ENCODE peak calls at places on chromosomes 7 and 10, in four cellular contexts. U is small intestine, W is T-helper 17 cell, A is HTR-8/SVneo. K is an unnamed sample.

GRCh38 chr10:70296406-70296899 is 12.6 kb upstream of the NPFFR1 start:
- DNase-seq in U (peak), W (no peak), A (peak), K (peak)

GRCh38 chr7:137990251-137990901 is 11.5 kb downstream of the CREB3L2 start:
- DNase-seq in U (no peak), W (no peak), A (no peak), K (no peak)

GRCh38 chr7:27746978-27747377 is 7.0 kb downstream of the TAX1BP1 start:
- DNase-seq in U (no peak), W (no peak), A (no peak), K (no peak)

GRCh38 chr7:144534196-144534595 is 130.7 kb upstream of the NOBOX start:
- DNase-seq in U (no peak), W (no peak), A (no peak), K (no peak)

GRCh38 chr10:126042354-126042753 is 146.0 kb downstream of the FANK1 start:
- DNase-seq in U (no peak), W (no peak), A (no peak), K (no peak)

GRCh38 chr7:29478218-29478617 is 85.4 kb upstream of the PRR15 start:
- DNase-seq in U (no peak), W (no peak), A (no peak), K (no peak)

GRCh38 chr10:7969623-7970022 is 84.9 kb upstream of the GATA3 start:
- DNase-seq in U (no peak), W (no peak), A (no peak), K (no peak)

GRCh38 chr10:93672022-93672678 is 30.2 kb downstream of the FRA10AC1 start:
- DNase-seq in U (peak), W (no peak), A (no peak), K (no peak)

GRCh38 chr7:72003236-72003635 is 408.9 kb downstream of the CALN1 start:
- DNase-seq in U (no peak), W (no peak), A (no peak), K (no peak)

GRCh38 chr7:128352138-128352537 is 8.4 kb upstream of the RBM28 start:
- DNase-seq in U (no peak), W (no peak), A (no peak), K (no peak)

GRCh38 chr7:100575746-100576383 is 2.2 kb upstream of the SAP25 start:
- DNase-seq in U (no peak), W (no peak), A (no peak), K (no peak)

GRCh38 chr7:45223728-45224630 is 66.4 kb downstream of the RAMP3 start:
- DNase-seq in U (no peak), W (no peak), A (no peak), K (no peak)

K was measured in HT-29.